ENCODE peak calls at places on chromosomes 16 and 17, in eight cellular contexts. One of them, this sample, is unnamed.

GRCh38 chr16:62041401-62041800 is 5.2 kb upstream of the CDH8 start:
- DNase-seq in IMR-90: no peak
- DNase-seq in prostate gland: no peak
- DNase-seq in heart left ventricle: no peak
- DNase-seq in GM12878: no peak
- DNase-seq in Peyer's patch: no peak
- DNase-seq in ovary: no peak
- DNase-seq in right lobe of liver: no peak
- DNase-seq in this sample: no peak

GRCh38 chr16:25563700-25564099 is 128.1 kb upstream of the HS3ST4 start:
- DNase-seq in IMR-90: no peak
- DNase-seq in prostate gland: no peak
- DNase-seq in heart left ventricle: no peak
- DNase-seq in GM12878: no peak
- DNase-seq in Peyer's patch: no peak
- DNase-seq in ovary: no peak
- DNase-seq in right lobe of liver: no peak
- DNase-seq in this sample: no peak

GRCh38 chr16:61295311-61295710 is 740.9 kb downstream of the CDH8 start:
- DNase-seq in IMR-90: no peak
- DNase-seq in prostate gland: no peak
- DNase-seq in heart left ventricle: no peak
- DNase-seq in GM12878: no peak
- DNase-seq in Peyer's patch: no peak
- DNase-seq in ovary: no peak
- DNase-seq in right lobe of liver: no peak
- DNase-seq in this sample: no peak

GRCh38 chr16:86784267-86784626 is 205.9 kb downstream of the FOXL1 start:
- DNase-seq in IMR-90: no peak
- DNase-seq in prostate gland: peak; percentile 33
- DNase-seq in heart left ventricle: no peak
- DNase-seq in GM12878: no peak
- DNase-seq in Peyer's patch: no peak
- DNase-seq in ovary: no peak
- DNase-seq in right lobe of liver: no peak
- DNase-seq in this sample: no peak

GRCh38 chr16:19307587-19308241 is 22.2 kb downstream of the CLEC19A start:
- DNase-seq in IMR-90: no peak
- DNase-seq in prostate gland: no peak
- DNase-seq in heart left ventricle: no peak
- DNase-seq in GM12878: no peak
- DNase-seq in Peyer's patch: no peak
- DNase-seq in ovary: no peak
- DNase-seq in right lobe of liver: no peak
- DNase-seq in this sample: no peak

GRCh38 chr16:47058295-47059086 is 85.0 kb upstream of the DNAJA2 start:
- DNase-seq in IMR-90: no peak
- DNase-seq in prostate gland: peak; percentile 12
- DNase-seq in heart left ventricle: no peak
- DNase-seq in GM12878: no peak
- DNase-seq in Peyer's patch: peak; percentile 60
- DNase-seq in ovary: no peak
- DNase-seq in right lobe of liver: no peak
- DNase-seq in this sample: no peak

GRCh38 chr17:48519427-48519826 is 11.4 kb downstream of the HOXB1 start:
- DNase-seq in IMR-90: no peak
- DNase-seq in prostate gland: no peak
- DNase-seq in heart left ventricle: no peak
- DNase-seq in GM12878: no peak
- DNase-seq in Peyer's patch: no peak
- DNase-seq in ovary: no peak
- DNase-seq in right lobe of liver: no peak
- DNase-seq in this sample: no peak

GRCh38 chr17:6548578-6549330 is 7.6 kb downstream of the PITPNM3 start:
- DNase-seq in IMR-90: no peak
- DNase-seq in prostate gland: peak; percentile 39
- DNase-seq in heart left ventricle: no peak
- DNase-seq in GM12878: peak; percentile 28
- DNase-seq in Peyer's patch: no peak
- DNase-seq in ovary: no peak
- DNase-seq in right lobe of liver: no peak
- DNase-seq in this sample: no peak

GRCh38 chr17:1203111-1203966 is 23.6 kb upstream of the ABR start:
- DNase-seq in IMR-90: peak; percentile 51
- DNase-seq in prostate gland: peak; percentile 37
- DNase-seq in heart left ventricle: peak; percentile 63
- DNase-seq in GM12878: no peak
- DNase-seq in Peyer's patch: peak; percentile 78
- DNase-seq in ovary: peak; percentile 67
- DNase-seq in right lobe of liver: peak; percentile 72
- DNase-seq in this sample: peak; percentile 60

GRCh38 chr17:15920758-15921239 is 24.1 kb upstream of the ADORA2B start:
- DNase-seq in IMR-90: peak; percentile 97
- DNase-seq in prostate gland: peak; percentile 51
- DNase-seq in heart left ventricle: no peak
- DNase-seq in GM12878: no peak
- DNase-seq in Peyer's patch: peak; percentile 29
- DNase-seq in ovary: no peak
- DNase-seq in right lobe of liver: no peak
- DNase-seq in this sample: no peak

GRCh38 chr16:4316732-4317461 is 1.0 kb downstream of the GLIS2 start:
- DNase-seq in IMR-90: no peak
- DNase-seq in prostate gland: no peak
- DNase-seq in heart left ventricle: no peak
- DNase-seq in GM12878: no peak
- DNase-seq in Peyer's patch: no peak
- DNase-seq in ovary: peak; percentile 62
- DNase-seq in right lobe of liver: peak; percentile 80
- DNase-seq in this sample: peak; percentile 67

GRCh38 chr16:67110136-67110847 is 551 bp downstream of the PHAF1 start:
- DNase-seq in IMR-90: no peak
- DNase-seq in prostate gland: no peak
- DNase-seq in heart left ventricle: no peak
- DNase-seq in GM12878: no peak
- DNase-seq in Peyer's patch: no peak
- DNase-seq in ovary: no peak
- DNase-seq in right lobe of liver: no peak
- DNase-seq in this sample: no peak

GRCh38 chr17:556431-556995 is 158.1 kb downstream of the VPS53 start:
- DNase-seq in IMR-90: no peak
- DNase-seq in prostate gland: no peak
- DNase-seq in heart left ventricle: no peak
- DNase-seq in GM12878: no peak
- DNase-seq in Peyer's patch: no peak
- DNase-seq in ovary: no peak
- DNase-seq in right lobe of liver: no peak
- DNase-seq in this sample: no peak

GRCh38 chr16:82754716-82755513 is 128.1 kb downstream of the CDH13 start:
- DNase-seq in IMR-90: no peak
- DNase-seq in prostate gland: no peak
- DNase-seq in heart left ventricle: no peak
- DNase-seq in GM12878: no peak
- DNase-seq in Peyer's patch: no peak
- DNase-seq in ovary: no peak
- DNase-seq in right lobe of liver: no peak
- DNase-seq in this sample: no peak

GRCh38 chr17:27339836-27340550 is 46.1 kb downstream of the WSB1 start:
- DNase-seq in IMR-90: no peak
- DNase-seq in prostate gland: no peak
- DNase-seq in heart left ventricle: no peak
- DNase-seq in GM12878: no peak
- DNase-seq in Peyer's patch: no peak
- DNase-seq in ovary: no peak
- DNase-seq in right lobe of liver: no peak
- DNase-seq in this sample: no peak

GRCh38 chr17:48740537-48740936 is 12.0 kb upstream of the HOXB13 start:
- DNase-seq in IMR-90: no peak
- DNase-seq in prostate gland: no peak
- DNase-seq in heart left ventricle: no peak
- DNase-seq in GM12878: no peak
- DNase-seq in Peyer's patch: no peak
- DNase-seq in ovary: no peak
- DNase-seq in right lobe of liver: no peak
- DNase-seq in this sample: no peak

GRCh38 chr17:58317421-58318064 is 11.1 kb downstream of the TSPOAP1 start:
- DNase-seq in IMR-90: peak; percentile 75
- DNase-seq in prostate gland: peak; percentile 36
- DNase-seq in heart left ventricle: no peak
- DNase-seq in GM12878: peak; percentile 66
- DNase-seq in Peyer's patch: peak; percentile 62
- DNase-seq in ovary: peak; percentile 15
- DNase-seq in right lobe of liver: peak; percentile 52
- DNase-seq in this sample: peak; percentile 17

GRCh38 chr17:78144736-78145641 is 1.2 kb upstream of the C17orf99 start:
- DNase-seq in IMR-90: no peak
- DNase-seq in prostate gland: no peak
- DNase-seq in heart left ventricle: no peak
- DNase-seq in GM12878: no peak
- DNase-seq in Peyer's patch: no peak
- DNase-seq in ovary: peak; percentile 56
- DNase-seq in right lobe of liver: peak; percentile 75
- DNase-seq in this sample: peak; percentile 64

GRCh38 chr17:22221344-22221743 is 529.0 kb downstream of the KCNJ18 start:
- DNase-seq in IMR-90: no peak
- DNase-seq in prostate gland: no peak
- DNase-seq in heart left ventricle: no peak
- DNase-seq in GM12878: no peak
- DNase-seq in Peyer's patch: no peak
- DNase-seq in ovary: no peak
- DNase-seq in right lobe of liver: no peak
- DNase-seq in this sample: no peak

GRCh38 chr16:74275031-74275636 is 21.5 kb upstream of the PSMD7 start:
- DNase-seq in IMR-90: peak; percentile 28
- DNase-seq in prostate gland: no peak
- DNase-seq in heart left ventricle: no peak
- DNase-seq in GM12878: no peak
- DNase-seq in Peyer's patch: no peak
- DNase-seq in ovary: no peak
- DNase-seq in right lobe of liver: no peak
- DNase-seq in this sample: no peak

GRCh38 chr17:36486204-36487194 is at the start of gene ZNHIT3:
- DNase-seq in IMR-90: peak; percentile 93
- DNase-seq in prostate gland: peak; percentile 92
- DNase-seq in heart left ventricle: peak; percentile 93
- DNase-seq in GM12878: peak; percentile 80
- DNase-seq in Peyer's patch: peak; percentile 92
- DNase-seq in ovary: peak; percentile 89
- DNase-seq in right lobe of liver: peak; percentile 93
- DNase-seq in this sample: peak; percentile 89
- TF ChIP-seq POLR2A in IMR-90: no peak
- TF ChIP-seq POLR2A in prostate gland: peak; percentile 60
- TF ChIP-seq POLR2A in heart left ventricle: no peak
- TF ChIP-seq POLR2A in GM12878: peak; percentile 91
- TF ChIP-seq POLR2A in Peyer's patch: peak; percentile 27
- TF ChIP-seq POLR2A in ovary: peak; percentile 42
- TF ChIP-seq POLR2A in right lobe of liver: peak; percentile 61
- TF ChIP-seq POLR2A in this sample: peak; percentile 57

GRCh38 chr17:2323629-2324314 is 12.5 kb downstream of the TSR1 start:
- DNase-seq in IMR-90: no peak
- DNase-seq in prostate gland: no peak
- DNase-seq in heart left ventricle: no peak
- DNase-seq in GM12878: no peak
- DNase-seq in Peyer's patch: no peak
- DNase-seq in ovary: no peak
- DNase-seq in right lobe of liver: no peak
- DNase-seq in this sample: no peak
- TF ChIP-seq POLR2A in IMR-90: no peak
- TF ChIP-seq POLR2A in prostate gland: no peak
- TF ChIP-seq POLR2A in heart left ventricle: no peak
- TF ChIP-seq POLR2A in GM12878: no peak
- TF ChIP-seq POLR2A in Peyer's patch: no peak
- TF ChIP-seq POLR2A in ovary: no peak
- TF ChIP-seq POLR2A in right lobe of liver: no peak
- TF ChIP-seq POLR2A in this sample: no peak

GRCh38 chr17:14301279-14301760 is 439 bp downstream of the HS3ST3B1 start:
- DNase-seq in IMR-90: no peak
- DNase-seq in prostate gland: no peak
- DNase-seq in heart left ventricle: no peak
- DNase-seq in GM12878: no peak
- DNase-seq in Peyer's patch: no peak
- DNase-seq in ovary: no peak
- DNase-seq in right lobe of liver: no peak
- DNase-seq in this sample: no peak

GRCh38 chr17:14301761-14302401 is 1.0 kb downstream of the HS3ST3B1 start:
- DNase-seq in IMR-90: peak; percentile 48
- DNase-seq in prostate gland: no peak
- DNase-seq in heart left ventricle: peak; percentile 31
- DNase-seq in GM12878: no peak
- DNase-seq in Peyer's patch: peak; percentile 61
- DNase-seq in ovary: peak; percentile 45
- DNase-seq in right lobe of liver: peak; percentile 67
- DNase-seq in this sample: peak; percentile 26

GRCh38 chr17:14302421-14303099 is 1.7 kb downstream of the HS3ST3B1 start:
- DNase-seq in IMR-90: peak; percentile 86
- DNase-seq in prostate gland: peak; percentile 75
- DNase-seq in heart left ventricle: peak; percentile 83
- DNase-seq in GM12878: no peak
- DNase-seq in Peyer's patch: peak; percentile 92
- DNase-seq in ovary: peak; percentile 79
- DNase-seq in right lobe of liver: peak; percentile 91
- DNase-seq in this sample: peak; percentile 78

GRCh38 chr17:14299261-14300093 is 1.4 kb upstream of the HS3ST3B1 start:
- DNase-seq in IMR-90: no peak
- DNase-seq in prostate gland: no peak
- DNase-seq in heart left ventricle: peak; percentile 32
- DNase-seq in GM12878: no peak
- DNase-seq in Peyer's patch: peak; percentile 64
- DNase-seq in ovary: peak; percentile 33
- DNase-seq in right lobe of liver: peak; percentile 71
- DNase-seq in this sample: peak; percentile 33

DNA sequence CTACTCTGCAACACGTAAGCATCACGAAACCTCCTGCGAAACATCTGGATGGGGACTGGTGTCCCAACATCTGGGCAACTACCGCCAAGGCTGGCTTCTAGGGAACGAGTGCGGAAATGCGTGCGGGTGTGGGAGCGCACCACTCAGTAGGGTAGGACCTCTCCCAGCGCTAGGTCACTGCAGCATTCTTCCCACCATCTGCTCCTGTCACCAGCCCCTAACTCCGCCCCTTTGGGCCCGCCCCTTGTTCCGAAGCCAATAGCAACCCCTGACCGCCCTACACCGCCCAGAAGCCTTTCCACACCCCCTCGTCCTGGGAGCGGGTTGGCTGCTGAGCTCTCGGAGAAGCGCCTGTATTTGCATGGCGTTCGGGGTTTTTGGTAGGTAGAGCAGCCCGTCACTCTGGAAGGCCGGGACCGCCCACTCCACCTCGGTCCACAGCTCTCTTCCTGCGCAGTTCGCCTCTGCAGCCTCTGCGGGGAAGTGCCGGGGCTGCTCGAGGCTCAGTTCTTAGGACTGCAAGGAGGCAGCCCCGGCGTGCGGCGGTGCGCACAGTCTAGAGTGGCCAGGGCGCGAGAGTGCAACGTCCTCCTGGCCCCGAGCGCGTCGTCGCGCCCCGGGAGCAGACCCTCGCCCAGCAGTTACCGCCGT is at the start of gene HS3ST3B1:
- DNase-seq in IMR-90: peak; percentile 100
- DNase-seq in prostate gland: peak; percentile 95
- DNase-seq in heart left ventricle: peak; percentile 98
- DNase-seq in GM12878: no peak
- DNase-seq in Peyer's patch: peak; percentile 99
- DNase-seq in ovary: peak; percentile 97
- DNase-seq in right lobe of liver: peak; percentile 100
- DNase-seq in this sample: peak; percentile 93
- TF ChIP-seq POLR2A in IMR-90: peak; percentile 92
- TF ChIP-seq POLR2A in prostate gland: peak; percentile 53
- TF ChIP-seq POLR2A in heart left ventricle: peak; percentile 33
- TF ChIP-seq POLR2A in GM12878: peak; percentile 58
- TF ChIP-seq POLR2A in Peyer's patch: peak; percentile 64
- TF ChIP-seq POLR2A in ovary: peak; percentile 39
- TF ChIP-seq POLR2A in right lobe of liver: peak; percentile 97
- TF ChIP-seq POLR2A in this sample: peak; percentile 50

GRCh38 chr16:89004209-89004831 is 27.3 kb upstream of the CBFA2T3 start:
- DNase-seq in IMR-90: no peak
- DNase-seq in prostate gland: no peak
- DNase-seq in heart left ventricle: peak; percentile 40
- DNase-seq in GM12878: no peak
- DNase-seq in Peyer's patch: no peak
- DNase-seq in ovary: no peak
- DNase-seq in right lobe of liver: peak; percentile 71
- DNase-seq in this sample: no peak
- TF ChIP-seq POLR2A in IMR-90: no peak
- TF ChIP-seq POLR2A in prostate gland: no peak
- TF ChIP-seq POLR2A in heart left ventricle: no peak
- TF ChIP-seq POLR2A in GM12878: no peak
- TF ChIP-seq POLR2A in Peyer's patch: no peak
- TF ChIP-seq POLR2A in ovary: no peak
- TF ChIP-seq POLR2A in right lobe of liver: no peak
- TF ChIP-seq POLR2A in this sample: no peak

This sample was measured in uterus.